ENCODE peak calls at places on chromosomes 1 and 21, in four cellular contexts. N is amniotic stem cell; H is occipital lobe; W is effector CD4-positive, alpha-beta T cell. U is an unnamed sample.

GRCh38 chr1:85387781-85388180 is 77.2 kb downstream of the DDAH1 start:
- DNase-seq in N (no peak), H (no peak), W (no peak), U (no peak)

GRCh38 chr1:244778356-244778755 is 57.1 kb upstream of the COX20 start:
- DNase-seq in N (peak), H (no peak), W (no peak), U (no peak)

GRCh38 chr1:167273027-167273800 is 52.5 kb downstream of the POU2F1 start:
- DNase-seq in N (no peak), H (no peak), W (no peak), U (no peak)

GRCh38 chr1:29752141-29752540 is 515.8 kb downstream of the PTPRU start:
- DNase-seq in N (no peak), H (no peak), W (no peak), U (no peak)

GRCh38 chr21:42118121-42118795 is 47.1 kb downstream of the UMODL1 start:
- DNase-seq in N (no peak), H (no peak), W (no peak), U (no peak)

GRCh38 chr1:30191154-30191702 is 532.2 kb downstream of the MATN1 start:
- DNase-seq in N (peak), H (no peak), W (no peak), U (no peak)

GRCh38 chr1:35708179-35708891 is 10.3 kb downstream of the C1orf216 start:
- DNase-seq in N (no peak), H (no peak), W (no peak), U (no peak)

GRCh38 chr1:179079113-179079761 is 2.6 kb upstream of the TOR3A start:
- DNase-seq in N (peak), H (peak), W (peak), U (no peak)

GRCh38 chr1:164180824-164181223 is 378.2 kb upstream of the PBX1 start:
- DNase-seq in N (no peak), H (no peak), W (no peak), U (no peak)

GRCh38 chr1:239861985-239862384 is 229.7 kb upstream of the FMN2 start:
- DNase-seq in N (no peak), H (no peak), W (no peak), U (no peak)

GRCh38 chr1:174964261-174964984 is 35.3 kb upstream of the CACYBP start:
- DNase-seq in N (no peak), H (no peak), W (peak), U (no peak)

GRCh38 chr1:1058088-1058905 is 15.8 kb downstream of the RNF223 start:
- DNase-seq in N (no peak), H (no peak), W (no peak), U (no peak)

GRCh38 chr1:150161747-150162581 is 12.2 kb downstream of the PLEKHO1 start:
- DNase-seq in N (no peak), H (no peak), W (no peak), U (no peak)

GRCh38 chr1:14955402-14955801 is 198.1 kb upstream of the TMEM51 start:
- DNase-seq in N (no peak), H (no peak), W (no peak), U (no peak)

GRCh38 chr1:26158271-26159112 is at the start of gene FAM110D:
- DNase-seq in N (no peak), H (no peak), W (no peak), U (no peak)

GRCh38 chr1:82387070-82387366 is 586.3 kb downstream of the ADGRL2 start:
- DNase-seq in N (no peak), H (no peak), W (no peak), U (no peak)

GRCh38 chr1:66253330-66253921 is 280.5 kb upstream of the SGIP1 start:
- DNase-seq in N (peak), H (no peak), W (no peak), U (no peak)